ENCODE peak calls at places on chromosomes 3 and 15, in five cellular contexts. B is stimulated activated naive CD8-positive, alpha-beta T cell treated with anti-CD3 and anti-CD28 coated beads, Interleukin-15, Interleukin-2, amounts not matched to agents 100 U/mL and 50 U/mL, for 24 hours; J is pons; T is ELR; N is DMS153. M is an unnamed sample.

GRCh38 chr15:39381517-39381916 is 199.4 kb upstream of the THBS1 start:
- DNase-seq in N (no peak), J (no peak), B (no peak), T (peak; percentile 44), M (no peak)

GRCh38 chr15:22263738-22264137 is 183.4 kb downstream of the OR4M2 start:
- DNase-seq in B (no peak), J (no peak), N (no peak), T (no peak), M (no peak)

GRCh38 chr15:33699691-33700447 is 268.4 kb upstream of the CHRM5 start:
- DNase-seq in N (no peak), T (peak; percentile 27), B (no peak), J (peak; percentile 10), M (no peak)

GRCh38 chr15:26050271-26050670 is 187.1 kb upstream of the ATP10A start:
- DNase-seq in B (no peak), N (no peak), J (no peak), T (no peak), M (no peak)

GRCh38 chr3:29718661-29719065 is 437.8 kb downstream of the RBMS3 start:
- DNase-seq in T (no peak), N (no peak), J (no peak), B (no peak), M (no peak)

GRCh38 chr15:77574521-77575202 is 58.0 kb downstream of the LINGO1 start:
- DNase-seq in J (no peak), T (no peak), B (no peak), N (no peak), M (no peak)

GRCh38 chr3:141575879-141576743 is 89.3 kb downstream of the RASA2 start:
- DNase-seq in N (no peak), B (no peak), T (peak; percentile 42), J (peak; percentile 51), M (no peak)

GRCh38 chr15:24878153-24878552 is 76.6 kb upstream of the SNRPN start:
- DNase-seq in T (no peak), N (no peak), B (peak; percentile 6), J (peak; percentile 11), M (peak; percentile 43)

GRCh38 chr15:56325186-56325585 is 40.0 kb upstream of the TEX9 start:
- DNase-seq in N (no peak), J (no peak), B (no peak), T (peak; percentile 65), M (no peak)

GRCh38 chr3:145678401-145678800 is 482.6 kb downstream of the PLOD2 start:
- DNase-seq in N (peak; percentile 19), B (no peak), J (no peak), T (peak; percentile 36), M (no peak)

GRCh38 chr15:94327356-94327936 is 96.1 kb downstream of the MCTP2 start:
- DNase-seq in B (no peak), T (peak; percentile 19), N (peak; percentile 11), J (peak; percentile 18), M (no peak)

GRCh38 chr3:12948891-12949711 is 107.7 kb upstream of the RPL32 start:
- DNase-seq in N (no peak), J (peak; percentile 70), T (peak; percentile 41), B (peak; percentile 61), M (no peak)

GRCh38 chr3:188233320-188233719 is 79.4 kb downstream of the LPP start:
- DNase-seq in J (no peak), T (peak; percentile 70), N (no peak), B (no peak), M (no peak)

GRCh38 chr3:142210144-142210543 is 15.2 kb downstream of the GK5 start:
- DNase-seq in N (no peak), J (peak; percentile 70), B (no peak), T (no peak), M (no peak)

GRCh38 chr3:143525408-143525807 is 322.9 kb downstream of the SLC9A9 start:
- DNase-seq in B (no peak), T (no peak), N (no peak), J (no peak), M (no peak)

GRCh38 chr15:33656090-33656670 is 312.1 kb upstream of the CHRM5 start:
- DNase-seq in J (no peak), N (no peak), T (no peak), B (no peak), M (no peak)

GRCh38 chr3:137046746-137047145 is 89.0 kb downstream of the IL20RB start:
- DNase-seq in N (no peak), B (no peak), J (no peak), T (no peak), M (no peak)

GRCh38 chr15:59329570-59330350 is 42.9 kb downstream of the MYO1E start:
- DNase-seq in N (no peak), B (no peak), J (no peak), T (peak; percentile 49), M (no peak)

GRCh38 chr3:71816141-71816540 is 31.2 kb upstream of the PROK2 start:
- DNase-seq in B (no peak), T (no peak), J (no peak), N (peak; percentile 2), M (no peak)

GRCh38 chr15:72173864-72174550 is 23.6 kb downstream of the GRAMD2A start:
- DNase-seq in T (no peak), J (no peak), N (no peak), B (no peak), M (no peak)

M was measured in dorsolateral prefrontal cortex.